ENCODE peak calls at places on chromosomes 2 and 18, in five cellular contexts. F is cardiac muscle cell; R is OCI-LY7; J is CD8-positive, alpha-beta T cell; V is left ventricle myocardium inferior. W is an unnamed sample. For H3K4me1, the result is how much of the 10 kb centered on the place peaks cover.

GRCh38 chr2:45237850-45238542 is 228.7 kb upstream of the SIX2 start:
- DNase-seq in F (no peak), J (no peak), R (no peak), V (peak), W (peak)

GRCh38 chr2:217941886-217942728 is 60.7 kb downstream of the TNS1 start:
- DNase-seq in R (no peak), J (no peak), V (no peak), F (no peak), W (no peak)

GRCh38 chr18:67217551-67218166 is 298.9 kb downstream of the DSEL start:
- DNase-seq in V (no peak), F (peak), J (peak), R (peak), W (peak)

GRCh38 chr2:12262681-12263436 is 453.9 kb upstream of the TRIB2 start:
- DNase-seq in V (no peak), J (no peak), F (peak), R (peak), W (peak)

GRCh38 chr2:1674276-1674675 is 70.0 kb downstream of the PXDN start:
- DNase-seq in F (no peak), V (no peak), J (no peak), R (no peak), W (no peak)

GRCh38 chr18:45686892-45687611 is 36.9 kb upstream of the SLC14A1 start:
- DNase-seq in R (no peak), V (no peak), J (peak), F (no peak), W (peak)

GRCh38 chr2:29782087-29782486 is 139.3 kb downstream of the ALK start:
- DNase-seq in V (no peak), R (no peak), J (no peak), F (no peak), W (no peak)

GRCh38 chr2:55487686-55488085 is 31.8 kb upstream of the CFAP36 start:
- DNase-seq in J (no peak), R (no peak), V (no peak), F (no peak), W (no peak)

GRCh38 chr2:188322569-188323531 is 31.2 kb downstream of the GULP1 start:
- DNase-seq in V (no peak), R (no peak), F (no peak), J (no peak), W (no peak)
- H3K4me1 ChIP-seq in V (under half), R (under half), F (under half), J (under half), W (under half)

GRCh38 chr2:235600406-235600805 is 106.6 kb downstream of the AGAP1 start:
- DNase-seq in F (no peak), J (no peak), V (no peak), R (no peak), W (no peak)
- H3K27ac ChIP-seq in F (no peak), J (no peak), V (no peak), R (no peak), W (no peak)

GRCh38 chr2:74845217-74845751 is 11.4 kb downstream of the HK2 start:
- DNase-seq in R (no peak), F (no peak), V (peak), J (no peak), W (peak)

GRCh38 chr2:74845991-74846390 is 12.1 kb downstream of the HK2 start:
- DNase-seq in V (no peak), R (no peak), J (no peak), F (no peak), W (no peak)

GRCh38 chr2:74849228-74849892 is 15.4 kb downstream of the HK2 start:
- DNase-seq in R (peak), V (peak), J (peak), F (no peak), W (no peak)

GRCh38 chr2:74846481-74846880 is 12.6 kb downstream of the HK2 start:
- DNase-seq in F (no peak), R (no peak), V (no peak), J (no peak), W (no peak)

GRCh38 chr2:74847075-74847858 is 13.3 kb downstream of the HK2 start:
- DNase-seq in J (no peak), V (no peak), F (no peak), R (no peak), W (no peak)
- H3K4me1 ChIP-seq in J (half or more), V (half or more), F (half or more), R (half or more), W (under half)

DNA sequence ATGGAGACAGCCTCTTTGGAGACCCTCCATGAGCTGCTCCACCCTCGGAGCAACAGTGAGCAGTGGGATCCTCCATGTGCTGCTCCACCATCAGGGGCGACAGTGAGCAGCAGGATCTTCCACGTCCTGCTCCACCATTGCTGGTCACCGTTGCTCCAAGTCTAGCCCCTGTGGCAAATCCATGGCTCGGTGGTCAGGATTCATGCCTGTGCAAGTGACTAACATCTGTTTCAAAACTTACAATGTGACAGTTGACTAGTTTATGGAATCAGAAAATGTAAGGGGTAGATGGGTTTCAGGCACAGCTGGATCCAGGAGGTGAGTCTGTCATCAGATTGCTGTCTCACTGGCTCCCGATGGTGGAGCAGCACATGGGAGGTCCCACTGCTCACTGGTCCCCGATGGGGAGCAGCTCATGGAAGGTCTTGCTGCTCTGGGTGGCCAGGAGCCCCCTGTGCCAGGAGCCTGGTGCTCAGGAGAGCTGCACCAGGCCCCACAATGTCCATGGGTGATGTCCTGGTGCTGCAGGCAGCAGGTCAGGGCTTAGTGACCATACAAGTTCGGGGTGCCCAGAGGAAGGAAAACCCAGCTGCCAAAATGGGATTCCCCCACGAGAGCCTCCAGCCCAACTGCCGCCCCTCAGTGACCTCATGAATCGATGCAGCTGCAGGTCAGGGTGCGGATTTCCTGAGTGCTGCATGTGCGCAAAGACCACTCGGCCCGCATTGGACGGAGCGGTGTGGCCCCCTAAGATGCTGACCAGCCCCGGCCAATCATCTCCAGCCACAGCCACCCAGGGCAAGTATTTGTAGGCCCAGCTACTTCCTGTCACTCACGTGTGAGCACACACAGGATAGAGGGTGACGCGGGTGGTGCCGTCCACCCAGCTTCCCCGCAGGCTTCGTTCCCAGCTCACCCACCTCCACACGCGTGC is 116.5 kb upstream of the OTOS start:
- DNase-seq in F (no peak), V (no peak), J (no peak), R (no peak), W (no peak)
- H3K27ac ChIP-seq in F (no peak), V (peak), J (no peak), R (no peak), W (no peak)